ENCODE peak calls at places on chromosome 11, in five cellular contexts. M is Peyer's patch, J is heart left ventricle, G is right atrium auricular region, V is ovary. Y is an unnamed sample.

GRCh38 chr11:87063982-87064381 is 26.2 kb downstream of the TMEM135 start:
- DNase-seq in M (no peak), G (no peak), V (no peak), J (no peak), Y (no peak)

GRCh38 chr11:61841636-61842332 is 13.7 kb downstream of the FADS2 start:
- DNase-seq in J (peak; percentile 66), M (no peak), G (no peak), V (no peak), Y (no peak)

GRCh38 chr11:105357764-105358163 is 218.2 kb upstream of the CARD18 start:
- DNase-seq in G (no peak), J (no peak), M (no peak), V (no peak), Y (no peak)

GRCh38 chr11:128477811-128478210 is 109.5 kb downstream of the ETS1 start:
- DNase-seq in V (no peak), G (no peak), J (no peak), M (no peak), Y (no peak)

GRCh38 chr11:122032317-122032716 is 83.7 kb downstream of the BLID start:
- DNase-seq in M (no peak), J (no peak), G (no peak), V (no peak), Y (no peak)

GRCh38 chr11:86931965-86932332 is 23.2 kb downstream of the FZD4 start:
- DNase-seq in V (no peak), G (no peak), M (no peak), J (no peak), Y (no peak)

GRCh38 chr11:119683783-119684182 is 45.2 kb downstream of the NECTIN1 start:
- DNase-seq in J (no peak), G (no peak), M (no peak), V (no peak), Y (no peak)

GRCh38 chr11:119525180-119525854 is 102.3 kb upstream of the THY1 start:
- DNase-seq in J (no peak), G (no peak), M (no peak), V (no peak), Y (no peak)

GRCh38 chr11:75553182-75553581 is 8.9 kb upstream of the SERPINH1 start:
- DNase-seq in M (no peak), J (peak; percentile 29), V (peak; percentile 46), G (no peak), Y (no peak)

GRCh38 chr11:69630009-69630870 is 10.7 kb upstream of the CCND1 start:
- DNase-seq in V (no peak), G (no peak), M (no peak), J (no peak), Y (peak; percentile 60)

GRCh38 chr11:64284962-64285884 is at the start of gene GPR137:
- DNase-seq in J (peak; percentile 89), M (peak; percentile 94), G (peak; percentile 83), V (peak; percentile 94), Y (peak; percentile 74)

GRCh38 chr11:70540196-70540595 is 141.9 kb downstream of the CTTN start:
- DNase-seq in V (no peak), M (no peak), G (no peak), J (no peak), Y (no peak)

GRCh38 chr11:8870461-8871282 is 40.3 kb upstream of the AKIP1 start:
- DNase-seq in G (no peak), V (peak; percentile 79), M (peak; percentile 67), J (peak; percentile 74), Y (peak; percentile 59)

GRCh38 chr11:122556605-122557004 is 98.9 kb upstream of the UBASH3B start:
- DNase-seq in G (no peak), J (peak; percentile 29), M (peak; percentile 49), V (peak; percentile 35), Y (peak; percentile 54)

GRCh38 chr11:2586091-2586792 is 113.6 kb downstream of the KCNQ1OT1 start:
- DNase-seq in J (no peak), M (peak; percentile 32), G (no peak), V (no peak), Y (no peak)

GRCh38 chr11:128852327-128853023 is 14.6 kb downstream of the KCNJ1 start:
- DNase-seq in G (no peak), M (no peak), V (no peak), J (peak; percentile 64), Y (no peak)

GRCh38 chr11:9210922-9211320 is 54.2 kb downstream of the DENND5A start:
- DNase-seq in J (no peak), G (no peak), M (no peak), V (no peak), Y (no peak)

GRCh38 chr11:93895106-93895862 is 44.9 kb upstream of the VSTM5 start:
- DNase-seq in G (no peak), V (no peak), M (no peak), J (no peak), Y (peak; percentile 30)

GRCh38 chr11:85965202-85965601 is 103.7 kb downstream of the PICALM start:
- DNase-seq in M (no peak), J (no peak), G (no peak), V (no peak), Y (no peak)

GRCh38 chr11:13105237-13105844 is 96.2 kb downstream of the RASSF10 start:
- DNase-seq in M (peak; percentile 50), G (no peak), V (no peak), J (peak; percentile 44), Y (peak; percentile 28)

GRCh38 chr11:134373591-134374052 is 38.4 kb downstream of the B3GAT1 start:
- DNase-seq in J (peak; percentile 11), V (no peak), G (no peak), M (no peak), Y (no peak)

GRCh38 chr11:128585498-128586238 is 1.7 kb downstream of the ETS1 start:
- DNase-seq in M (no peak), G (no peak), V (no peak), J (no peak), Y (no peak)

GRCh38 chr11:10358696-10359095 is 53.8 kb downstream of the ADM start:
- DNase-seq in V (no peak), G (no peak), J (no peak), M (no peak), Y (no peak)

GRCh38 chr11:3913921-3914320 is 58.5 kb downstream of the STIM1 start:
- DNase-seq in J (no peak), M (no peak), V (no peak), G (no peak), Y (no peak)

GRCh38 chr11:27209562-27210005 is 153.4 kb downstream of the CCDC34 start:
- DNase-seq in M (no peak), V (no peak), J (peak; percentile 65), G (peak; percentile 74), Y (peak; percentile 61)

GRCh38 chr11:27241316-27242122 is 121.5 kb downstream of the CCDC34 start:
- DNase-seq in M (no peak), G (no peak), J (no peak), V (no peak), Y (no peak)

GRCh38 chr11:128835741-128836410 is 31.2 kb downstream of the KCNJ1 start:
- DNase-seq in M (no peak), V (peak; percentile 75), J (peak; percentile 77), G (no peak), Y (no peak)

GRCh38 chr11:94139421-94139820 is 10.8 kb downstream of the PANX1 start:
- DNase-seq in M (no peak), J (no peak), V (no peak), G (no peak), Y (peak; percentile 29)

GRCh38 chr11:986270-986951 is 50.1 kb downstream of the MUC6 start:
- DNase-seq in M (no peak), J (no peak), V (no peak), G (no peak), Y (no peak)

GRCh38 chr11:11916981-11917399 is 75.2 kb downstream of the USP47 start:
- DNase-seq in M (no peak), V (no peak), G (no peak), J (no peak), Y (no peak)

GRCh38 chr11:33564856-33565453 is 135.7 kb downstream of the C11orf91 start:
- DNase-seq in V (no peak), M (no peak), J (no peak), G (no peak), Y (no peak)

GRCh38 chr11:74948546-74948897 is 369 bp downstream of the XRRA1 start:
- DNase-seq in J (no peak), M (no peak), V (no peak), G (no peak), Y (no peak)

GRCh38 chr11:29093416-29093815 is 923.4 kb downstream of the KCNA4 start:
- DNase-seq in V (no peak), M (no peak), G (no peak), J (no peak), Y (no peak)

GRCh38 chr11:50192743-50193142 is 160.1 kb downstream of the OR4C45 start:
- DNase-seq in J (no peak), V (no peak), G (no peak), M (no peak), Y (no peak)

GRCh38 chr11:112523477-112523876 is 262.8 kb upstream of the PLET1 start:
- DNase-seq in M (no peak), G (peak; percentile 63), J (peak; percentile 46), V (no peak), Y (peak; percentile 24)

GRCh38 chr11:47591764-47592163 is 2.4 kb downstream of the C1QTNF4 start:
- DNase-seq in V (no peak), M (no peak), J (no peak), G (no peak), Y (no peak)

GRCh38 chr11:32447252-32447651 is 11.9 kb upstream of the WT1 start:
- DNase-seq in J (no peak), M (no peak), V (no peak), G (no peak), Y (no peak)

DNA sequence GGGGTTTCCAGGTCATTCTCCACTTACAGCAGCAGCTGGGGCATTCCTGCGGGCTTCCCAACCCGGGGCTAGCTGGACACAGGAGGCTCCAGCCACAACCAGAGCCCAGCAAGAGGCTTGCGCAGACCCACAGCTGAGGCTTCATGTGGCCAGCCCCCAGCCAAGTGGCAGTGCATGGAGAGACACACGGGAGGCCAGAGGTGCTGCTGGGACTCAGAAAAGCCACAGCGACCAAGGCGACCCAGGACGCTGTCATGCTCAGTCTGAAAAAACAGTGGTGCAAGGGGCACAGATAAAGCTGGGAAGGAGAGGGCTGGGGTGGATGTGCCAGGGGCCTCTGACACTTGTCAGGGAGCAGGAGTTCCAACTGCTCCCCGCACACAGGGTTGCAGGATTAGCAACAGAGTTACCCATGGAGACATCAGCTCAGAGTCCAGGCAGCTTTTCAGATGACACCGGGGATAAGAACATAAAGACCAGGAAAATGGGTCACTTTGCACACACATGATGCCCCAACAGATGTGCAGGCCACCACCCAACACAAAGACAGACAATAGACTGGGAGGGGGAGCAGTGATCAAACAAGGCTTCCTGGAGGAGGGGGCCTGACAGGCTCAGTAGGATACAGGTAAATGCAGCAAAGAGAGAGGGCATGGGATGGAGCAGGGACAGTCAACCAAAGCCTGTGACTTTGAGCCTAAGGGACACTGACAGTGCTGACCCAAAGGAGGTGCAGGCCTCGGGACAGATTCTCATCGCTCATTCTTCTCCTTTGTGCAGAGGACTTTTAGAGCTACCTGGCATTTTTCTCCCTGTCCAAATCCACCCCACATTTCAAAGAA is 6.9 kb upstream of the NEAT1 start:
- DNase-seq in G (no peak), M (peak; percentile 52), V (peak; percentile 36), J (peak; percentile 18), Y (no peak)
- H3K4me3 ChIP-seq in G (peak overlapping the region; percentile 37), M (peak overlapping the region; percentile 66), V (peak overlapping the region; percentile 86), J (peak overlapping the region; percentile 36), Y (peak overlapping the region; percentile 33)

GRCh38 chr11:101113540-101113939 is 16.1 kb downstream of the PGR start:
- DNase-seq in G (no peak), J (no peak), M (no peak), V (no peak), Y (no peak)
- H3K4me1 ChIP-seq in G (no peaks in the 10 kb centered on the region), J (no peaks in the 10 kb centered on the region), M (no peaks in the 10 kb centered on the region), V (peaks cover 4% of the 10 kb centered on the region), Y (no peaks in the 10 kb centered on the region)

GRCh38 chr11:73531386-73531785 is 66.5 kb downstream of the FAM168A start:
- DNase-seq in M (no peak), V (no peak), G (no peak), J (no peak), Y (no peak)
- H3K4me3 ChIP-seq in M (no peak overlapping the region), V (no peak overlapping the region), G (no peak overlapping the region), J (no peak overlapping the region), Y (no peak overlapping the region)

GRCh38 chr11:65422633-65423515 is at the start of gene NEAT1:
- DNase-seq in G (peak; percentile 99), V (peak; percentile 97), M (peak; percentile 99), J (peak; percentile 97), Y (peak; percentile 90)
- H3K4me1 ChIP-seq in G (no peaks in the 10 kb centered on the region), V (peaks cover 13% of the 10 kb centered on the region), M (peaks cover 2% of the 10 kb centered on the region), J (peaks cover 36% of the 10 kb centered on the region), Y (peaks cover 19% of the 10 kb centered on the region)

Y was measured in BE2C.